ENCODE peak calls at places on chromosomes 7 and 10, in six cellular contexts. One of them, this sample, is unnamed.

GRCh38 chr7:36286241-36286640 is 103.4 kb upstream of the ANLN start:
- DNase-seq in NCI-H526 treated with DMSO at 0.1 percent for 48 hours: no peak
- DNase-seq in bronchial epithelial cell: no peak
- DNase-seq in ELR: no peak
- DNase-seq in cardiac fibroblast: no peak
- DNase-seq in neural progenitor cell: no peak
- DNase-seq in this sample: no peak

GRCh38 chr10:82982110-82982608 is 1107.2 kb downstream of the NRG3 start:
- DNase-seq in NCI-H526 treated with DMSO at 0.1 percent for 48 hours: no peak
- DNase-seq in bronchial epithelial cell: peak
- DNase-seq in ELR: peak
- DNase-seq in cardiac fibroblast: peak
- DNase-seq in neural progenitor cell: no peak
- DNase-seq in this sample: no peak

GRCh38 chr10:133201948-133202725 is 27.9 kb upstream of the UTF1 start:
- DNase-seq in NCI-H526 treated with DMSO at 0.1 percent for 48 hours: no peak
- DNase-seq in bronchial epithelial cell: no peak
- DNase-seq in ELR: no peak
- DNase-seq in cardiac fibroblast: no peak
- DNase-seq in neural progenitor cell: no peak
- DNase-seq in this sample: no peak

GRCh38 chr10:79929409-79929904 is 19.4 kb downstream of the SFTPD start:
- DNase-seq in NCI-H526 treated with DMSO at 0.1 percent for 48 hours: peak
- DNase-seq in bronchial epithelial cell: peak
- DNase-seq in ELR: peak
- DNase-seq in cardiac fibroblast: peak
- DNase-seq in neural progenitor cell: peak
- DNase-seq in this sample: no peak

GRCh38 chr7:135748770-135749169 is at the start of gene FAM180A:
- DNase-seq in NCI-H526 treated with DMSO at 0.1 percent for 48 hours: no peak
- DNase-seq in bronchial epithelial cell: peak
- DNase-seq in ELR: peak
- DNase-seq in cardiac fibroblast: peak
- DNase-seq in neural progenitor cell: no peak
- DNase-seq in this sample: no peak

GRCh38 chr7:51230324-51230625 is 86.3 kb downstream of the COBL start:
- DNase-seq in NCI-H526 treated with DMSO at 0.1 percent for 48 hours: no peak
- DNase-seq in bronchial epithelial cell: no peak
- DNase-seq in ELR: no peak
- DNase-seq in cardiac fibroblast: no peak
- DNase-seq in neural progenitor cell: no peak
- DNase-seq in this sample: no peak

GRCh38 chr7:36203081-36203775 is 50.2 kb downstream of the EEPD1 start:
- DNase-seq in NCI-H526 treated with DMSO at 0.1 percent for 48 hours: no peak
- DNase-seq in bronchial epithelial cell: no peak
- DNase-seq in ELR: no peak
- DNase-seq in cardiac fibroblast: no peak
- DNase-seq in neural progenitor cell: no peak
- DNase-seq in this sample: no peak

GRCh38 chr7:51350195-51350896 is 33.7 kb upstream of the COBL start:
- DNase-seq in NCI-H526 treated with DMSO at 0.1 percent for 48 hours: peak
- DNase-seq in bronchial epithelial cell: peak
- DNase-seq in ELR: no peak
- DNase-seq in cardiac fibroblast: no peak
- DNase-seq in neural progenitor cell: no peak
- DNase-seq in this sample: no peak

GRCh38 chr7:159031750-159032149 is 112.9 kb downstream of the VIPR2 start:
- DNase-seq in NCI-H526 treated with DMSO at 0.1 percent for 48 hours: no peak
- DNase-seq in bronchial epithelial cell: no peak
- DNase-seq in ELR: no peak
- DNase-seq in cardiac fibroblast: no peak
- DNase-seq in neural progenitor cell: no peak
- DNase-seq in this sample: no peak

GRCh38 chr10:33155720-33156638 is 178.5 kb downstream of the NRP1 start:
- DNase-seq in NCI-H526 treated with DMSO at 0.1 percent for 48 hours: no peak
- DNase-seq in bronchial epithelial cell: peak
- DNase-seq in ELR: peak
- DNase-seq in cardiac fibroblast: peak
- DNase-seq in neural progenitor cell: peak
- DNase-seq in this sample: no peak

GRCh38 chr7:22351329-22351692 is 5.6 kb downstream of the RAPGEF5 start:
- DNase-seq in NCI-H526 treated with DMSO at 0.1 percent for 48 hours: peak
- DNase-seq in bronchial epithelial cell: peak
- DNase-seq in ELR: no peak
- DNase-seq in cardiac fibroblast: no peak
- DNase-seq in neural progenitor cell: no peak
- DNase-seq in this sample: no peak

GRCh38 chr10:101839421-101840063 is 4.1 kb downstream of the KCNIP2 start:
- DNase-seq in NCI-H526 treated with DMSO at 0.1 percent for 48 hours: peak
- DNase-seq in bronchial epithelial cell: no peak
- DNase-seq in ELR: peak
- DNase-seq in cardiac fibroblast: no peak
- DNase-seq in neural progenitor cell: peak
- DNase-seq in this sample: peak

GRCh38 chr7:128131701-128132100 is 100.5 kb upstream of the LRRC4 start:
- DNase-seq in NCI-H526 treated with DMSO at 0.1 percent for 48 hours: no peak
- DNase-seq in bronchial epithelial cell: no peak
- DNase-seq in ELR: no peak
- DNase-seq in cardiac fibroblast: peak
- DNase-seq in neural progenitor cell: no peak
- DNase-seq in this sample: no peak

GRCh38 chr7:29035044-29035740 is 77.1 kb upstream of the TRIL start:
- DNase-seq in NCI-H526 treated with DMSO at 0.1 percent for 48 hours: no peak
- DNase-seq in bronchial epithelial cell: peak
- DNase-seq in ELR: peak
- DNase-seq in cardiac fibroblast: peak
- DNase-seq in neural progenitor cell: no peak
- DNase-seq in this sample: no peak

GRCh38 chr10:29344073-29344820 is 55.4 kb downstream of the LYZL1 start:
- DNase-seq in NCI-H526 treated with DMSO at 0.1 percent for 48 hours: no peak
- DNase-seq in bronchial epithelial cell: no peak
- DNase-seq in ELR: peak
- DNase-seq in cardiac fibroblast: peak
- DNase-seq in neural progenitor cell: peak
- DNase-seq in this sample: no peak

GRCh38 chr7:24920702-24921679 is 59.0 kb downstream of the OSBPL3 start:
- DNase-seq in NCI-H526 treated with DMSO at 0.1 percent for 48 hours: no peak
- DNase-seq in bronchial epithelial cell: no peak
- DNase-seq in ELR: no peak
- DNase-seq in cardiac fibroblast: no peak
- DNase-seq in neural progenitor cell: peak
- DNase-seq in this sample: no peak

GRCh38 chr10:1591742-1592141 is 145.6 kb downstream of the ADARB2 start:
- DNase-seq in NCI-H526 treated with DMSO at 0.1 percent for 48 hours: no peak
- DNase-seq in bronchial epithelial cell: no peak
- DNase-seq in ELR: no peak
- DNase-seq in cardiac fibroblast: no peak
- DNase-seq in neural progenitor cell: no peak
- DNase-seq in this sample: no peak

GRCh38 chr7:133003052-133003910 is 78.6 kb downstream of the CHCHD3 start:
- DNase-seq in NCI-H526 treated with DMSO at 0.1 percent for 48 hours: no peak
- DNase-seq in bronchial epithelial cell: no peak
- DNase-seq in ELR: no peak
- DNase-seq in cardiac fibroblast: peak
- DNase-seq in neural progenitor cell: no peak
- DNase-seq in this sample: no peak

GRCh38 chr10:78214931-78215330 is 181.3 kb downstream of the RPS24 start:
- DNase-seq in NCI-H526 treated with DMSO at 0.1 percent for 48 hours: no peak
- DNase-seq in bronchial epithelial cell: no peak
- DNase-seq in ELR: no peak
- DNase-seq in cardiac fibroblast: no peak
- DNase-seq in neural progenitor cell: no peak
- DNase-seq in this sample: no peak

GRCh38 chr10:98349508-98349922 is 65.5 kb downstream of the PYROXD2 start:
- DNase-seq in NCI-H526 treated with DMSO at 0.1 percent for 48 hours: no peak
- DNase-seq in bronchial epithelial cell: no peak
- DNase-seq in ELR: peak
- DNase-seq in cardiac fibroblast: peak
- DNase-seq in neural progenitor cell: no peak
- DNase-seq in this sample: no peak

GRCh38 chr7:82851126-82851525 is 311.6 kb downstream of the PCLO start:
- DNase-seq in NCI-H526 treated with DMSO at 0.1 percent for 48 hours: no peak
- DNase-seq in bronchial epithelial cell: no peak
- DNase-seq in ELR: no peak
- DNase-seq in cardiac fibroblast: no peak
- DNase-seq in neural progenitor cell: no peak
- DNase-seq in this sample: no peak

GRCh38 chr7:149569025-149569725 is 71.6 kb upstream of the ZNF746 start:
- DNase-seq in NCI-H526 treated with DMSO at 0.1 percent for 48 hours: no peak
- DNase-seq in bronchial epithelial cell: no peak
- DNase-seq in ELR: no peak
- DNase-seq in cardiac fibroblast: peak
- DNase-seq in neural progenitor cell: peak
- DNase-seq in this sample: no peak

GRCh38 chr7:45597286-45597984 is 23.3 kb downstream of the ADCY1 start:
- DNase-seq in NCI-H526 treated with DMSO at 0.1 percent for 48 hours: no peak
- DNase-seq in bronchial epithelial cell: no peak
- DNase-seq in ELR: no peak
- DNase-seq in cardiac fibroblast: no peak
- DNase-seq in neural progenitor cell: no peak
- DNase-seq in this sample: no peak